ENCODE peak calls at places on chromosome 1, in four cellular contexts. F is HCT116, V is glutamatergic neuron, B is transverse colon. D is an unnamed sample.

GRCh38 chr1:17161137-17161700 is 42.0 kb upstream of the PADI2 start:
- DNase-seq in F (no peak), V (no peak), B (no peak), D (no peak)

GRCh38 chr1:177983824-177984528 is 14.1 kb upstream of the SEC16B start:
- DNase-seq in V (peak; percentile 57), F (no peak), B (peak; percentile 21), D (no peak)

GRCh38 chr1:85344256-85344694 is 67.8 kb upstream of the BCL10 start:
- DNase-seq in B (peak; percentile 41), F (no peak), V (peak; percentile 20), D (no peak)

GRCh38 chr1:26733982-26734381 is 38.2 kb downstream of the ARID1A start:
- DNase-seq in F (no peak), V (no peak), B (no peak), D (no peak)

GRCh38 chr1:40479156-40479555 is 2.1 kb downstream of the ZFP69 start:
- DNase-seq in V (no peak), F (no peak), B (no peak), D (no peak)

GRCh38 chr1:151542710-151543129 is 2.6 kb downstream of the TUFT1 start:
- DNase-seq in V (no peak), F (no peak), B (no peak), D (no peak)

GRCh38 chr1:18927654-18928272 is 25.4 kb upstream of the ALDH4A1 start:
- DNase-seq in F (no peak), V (no peak), B (no peak), D (no peak)

GRCh38 chr1:70486676-70487470 is 75.8 kb downstream of the CTH start:
- DNase-seq in F (no peak), B (no peak), V (no peak), D (no peak)

D was measured in NCI-H1048.